ENCODE peak calls at places on chromosomes 12 and 14, in six cellular contexts. U is tibial nerve, Q is HTR-8/SVneo, D is lower lobe of right lung, J is GM12892, M is epithelial cell of esophagus. O is an unnamed sample.
A peak's percentile ranks its signal among the peaks of the same experiment; 100 is the strongest.

GRCh38 chr12:77382096-77382742 is 316.9 kb upstream of the E2F7 start:
- DNase-seq in U (no peak), Q (no peak), D (no peak), J (no peak), M (peak; percentile 37), O (no peak)

GRCh38 chr12:92063641-92064040 is 82.0 kb downstream of the BTG1 start:
- DNase-seq in U (no peak), Q (no peak), D (no peak), J (no peak), M (no peak), O (no peak)

GRCh38 chr14:35399083-35399807 is 5.3 kb downstream of the NFKBIA start:
- DNase-seq in U (no peak), Q (no peak), D (no peak), J (no peak), M (peak; percentile 36), O (no peak)

GRCh38 chr14:62957562-62957961 is 87.7 kb downstream of the KCNH5 start:
- DNase-seq in U (no peak), Q (peak; percentile 65), D (no peak), J (no peak), M (peak; percentile 93), O (peak; percentile 37)

GRCh38 chr12:110503432-110503831 is 1.3 kb downstream of the RAD9B start:
- DNase-seq in U (no peak), Q (no peak), D (no peak), J (no peak), M (no peak), O (no peak)

GRCh38 chr14:53278602-53279506 is 125.7 kb upstream of the DDHD1 start:
- DNase-seq in U (no peak), Q (no peak), D (no peak), J (no peak), M (peak; percentile 89), O (peak; percentile 8)

GRCh38 chr12:48973992-48974673 is 2.6 kb upstream of the WNT10B start:
- DNase-seq in U (peak; percentile 68), Q (no peak), D (peak; percentile 62), J (no peak), M (no peak), O (no peak)

GRCh38 chr14:52043690-52044089 is 25.2 kb downstream of the NID2 start:
- DNase-seq in U (no peak), Q (peak; percentile 36), D (no peak), J (no peak), M (peak; percentile 49), O (peak; percentile 8)

GRCh38 chr14:105529506-105530445 is 3.4 kb downstream of the TMEM121 start:
- DNase-seq in U (no peak), Q (no peak), D (peak; percentile 51), J (no peak), M (no peak), O (no peak)